ENCODE peak calls at places on chromosomes 7 and 10, in five cellular contexts. C, V, Y, K and W are unnamed samples.

GRCh38 chr7:46281071-46281470 is 360.0 kb upstream of the IGFBP3 start:
- DNase-seq in C (no peak), K (no peak), V (no peak), Y (no peak), W (no peak)

GRCh38 chr10:115710136-115710535 is 562.9 kb downstream of the GFRA1 start:
- DNase-seq in C (peak), V (no peak), Y (no peak), K (no peak), W (no peak)

GRCh38 chr7:30572212-30572839 is 22.4 kb upstream of the GARS1 start:
- DNase-seq in Y (no peak), C (no peak), K (no peak), V (no peak), W (no peak)

GRCh38 chr7:68038621-68039314 is 1042.1 kb downstream of the TYW1 start:
- DNase-seq in V (no peak), K (no peak), Y (no peak), C (no peak), W (peak)

GRCh38 chr10:75429159-75429827 is 2.1 kb upstream of the LRMDA start:
- DNase-seq in Y (no peak), C (no peak), V (no peak), K (no peak), W (no peak)

GRCh38 chr10:86684305-86684704 is 16.0 kb downstream of the LDB3 start:
- DNase-seq in C (no peak), Y (no peak), K (peak), V (peak), W (peak)

GRCh38 chr10:78741541-78741940 is 327.2 kb upstream of the ZMIZ1 start:
- DNase-seq in K (no peak), Y (no peak), V (no peak), C (no peak), W (peak)

GRCh38 chr7:29995652-29996051 is 6.1 kb upstream of the SCRN1 start:
- DNase-seq in C (peak), V (no peak), Y (no peak), K (peak), W (no peak)

GRCh38 chr10:27745380-27745718 is 270 bp downstream of the MKX start:
- DNase-seq in C (no peak), K (no peak), Y (no peak), V (no peak), W (no peak)